ENCODE peak calls at places on chromosomes 3 and 15, in six cellular contexts. S is thyroid gland, D is heart left ventricle, Q is heart right ventricle, E is aorta, V is OCI-LY7. U is an unnamed sample. For H3K4me1, the result is how much of the 10 kb centered on the place peaks cover.

GRCh38 chr3:173876476-173876875 is 478.9 kb downstream of the NLGN1 start:
- DNase-seq in S (no peak), D (no peak), Q (no peak), E (no peak), V (no peak), U (no peak)

GRCh38 chr3:12782172-12782815 is 14.2 kb upstream of the CAND2 start:
- DNase-seq in S (no peak), D (no peak), Q (no peak), E (no peak), V (no peak), U (no peak)

GRCh38 chr3:174397848-174398247 is 461.3 kb upstream of the NAALADL2 start:
- DNase-seq in S (no peak), D (no peak), Q (no peak), E (no peak), V (peak), U (no peak)

GRCh38 chr3:151305081-151305777 is 11.4 kb downstream of the GPR87 start:
- DNase-seq in S (peak), D (no peak), Q (no peak), E (peak), V (no peak), U (no peak)

GRCh38 chr3:37050242-37050641 is 56.9 kb downstream of the MLH1 start:
- DNase-seq in S (no peak), D (no peak), Q (no peak), E (no peak), V (no peak), U (no peak)

GRCh38 chr15:100211855-100212850 is 129.6 kb downstream of the ADAMTS17 start:
- DNase-seq in S (no peak), D (no peak), Q (no peak), E (no peak), V (no peak), U (no peak)

GRCh38 chr15:101122266-101122665 is 129.6 kb downstream of the CHSY1 start:
- DNase-seq in S (no peak), D (no peak), Q (no peak), E (peak), V (no peak), U (no peak)

GRCh38 chr3:57062119-57062631 is 1.7 kb downstream of the SPATA12 start:
- DNase-seq in S (peak), D (no peak), Q (no peak), E (no peak), V (no peak), U (no peak)

GRCh38 chr3:104960579-104960978 is 406.1 kb upstream of the ALCAM start:
- DNase-seq in S (no peak), D (no peak), Q (no peak), E (no peak), V (no peak), U (no peak)

GRCh38 chr3:155026999-155027591 is 53.0 kb upstream of the MME start:
- DNase-seq in S (no peak), D (no peak), Q (no peak), E (no peak), V (no peak), U (no peak)

GRCh38 chr15:48677821-48678220 is 32.3 kb upstream of the FBN1 start:
- DNase-seq in S (no peak), D (no peak), Q (no peak), E (no peak), V (no peak), U (no peak)

GRCh38 chr3:2615080-2615479 is 495.1 kb downstream of the IL5RA start:
- DNase-seq in S (no peak), D (no peak), Q (no peak), E (no peak), V (no peak), U (no peak)

GRCh38 chr3:170585937-170586310 is at the start of gene SLC7A14:
- DNase-seq in S (no peak), D (no peak), Q (no peak), E (no peak), V (no peak), U (no peak)

GRCh38 chr3:132641837-132642538 is 17.6 kb downstream of the ACAD11 start:
- DNase-seq in S (no peak), D (no peak), Q (no peak), E (no peak), V (peak), U (peak)

GRCh38 chr3:52854013-52854412 is 19.2 kb upstream of the MUSTN1 start:
- DNase-seq in S (no peak), D (no peak), Q (no peak), E (no peak), V (no peak), U (no peak)

GRCh38 chr3:32450426-32450825 is 52.2 kb downstream of the CMTM6 start:
- DNase-seq in S (no peak), D (no peak), Q (no peak), E (no peak), V (no peak), U (no peak)

GRCh38 chr15:91948001-91948608 is 94.6 kb downstream of the SLCO3A1 start:
- DNase-seq in S (peak), D (no peak), Q (peak), E (no peak), V (no peak), U (no peak)

GRCh38 chr3:128372707-128373533 is 93.8 kb downstream of the DNAJB8 start:
- DNase-seq in S (no peak), D (no peak), Q (no peak), E (no peak), V (no peak), U (no peak)

GRCh38 chr3:103991461-103992115 is 1375.1 kb upstream of the ALCAM start:
- DNase-seq in S (no peak), D (no peak), Q (no peak), E (no peak), V (peak), U (no peak)

GRCh38 chr3:105351821-105352220 is 14.9 kb upstream of the ALCAM start:
- DNase-seq in S (no peak), D (no peak), Q (no peak), E (no peak), V (no peak), U (no peak)

GRCh38 chr3:126117786-126118185 is 33.9 kb upstream of the SLC41A3 start:
- DNase-seq in S (no peak), D (peak), Q (no peak), E (peak), V (no peak), U (no peak)

GRCh38 chr3:186646106-186646505 is 5.9 kb downstream of the FETUB start:
- DNase-seq in S (no peak), D (no peak), Q (no peak), E (no peak), V (no peak), U (no peak)

GRCh38 chr3:13424865-13425605 is 4.9 kb upstream of the NUP210 start:
- DNase-seq in S (no peak), D (no peak), Q (no peak), E (no peak), V (no peak), U (no peak)

GRCh38 chr3:128080323-128080898 is 28.2 kb downstream of the SEC61A1 start:
- DNase-seq in S (no peak), D (no peak), Q (no peak), E (no peak), V (no peak), U (no peak)

GRCh38 chr3:186815490-186815889 is 9.2 kb upstream of the RFC4 start:
- DNase-seq in S (no peak), D (no peak), Q (no peak), E (no peak), V (no peak), U (no peak)

GRCh38 chr3:190811775-190812480 is 50.6 kb downstream of the GMNC start:
- DNase-seq in S (peak), D (no peak), Q (no peak), E (no peak), V (peak), U (no peak)

GRCh38 chr3:100665230-100665629 is 44.1 kb upstream of the TFG start:
- DNase-seq in S (no peak), D (no peak), Q (no peak), E (no peak), V (no peak), U (peak)

GRCh38 chr15:85581495-85581894 is 201.1 kb downstream of the AKAP13 start:
- DNase-seq in S (peak), D (peak), Q (peak), E (peak), V (peak), U (peak)
- H3K27ac ChIP-seq in S (peak), D (peak), Q (peak), E (no peak), V (peak), U (peak)

DNA sequence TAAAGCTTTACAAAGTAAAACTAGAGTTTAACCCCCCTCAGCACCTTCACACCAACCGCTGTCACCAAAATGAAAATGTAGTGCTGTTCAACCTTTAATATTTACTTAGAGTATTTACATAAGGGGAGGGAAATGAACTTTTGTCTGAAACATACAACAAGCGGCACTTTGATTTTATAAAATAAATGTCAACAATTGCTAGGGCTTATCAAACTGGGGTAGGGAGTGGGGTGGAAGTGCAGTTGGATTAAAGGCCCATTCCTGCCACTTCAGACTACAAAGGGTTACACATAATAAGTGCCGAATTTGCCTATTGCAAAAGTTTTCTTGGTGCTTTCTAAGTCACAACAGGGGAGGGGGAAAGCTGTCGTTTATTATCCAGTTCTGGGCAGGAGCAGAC is 16.7 kb downstream of the SOX2 start:
- DNase-seq in S (no peak), D (no peak), Q (no peak), E (no peak), V (no peak), U (no peak)
- H3K4me1 ChIP-seq in S (under half), D (under half), Q (under half), E (under half), V (under half), U (under half)

GRCh38 chr3:188295876-188296275 is 141.9 kb downstream of the LPP start:
- DNase-seq in S (no peak), D (no peak), Q (no peak), E (no peak), V (no peak), U (no peak)
- H3K27ac ChIP-seq in S (no peak), D (peak), Q (peak), E (peak), V (no peak), U (no peak)

DNA sequence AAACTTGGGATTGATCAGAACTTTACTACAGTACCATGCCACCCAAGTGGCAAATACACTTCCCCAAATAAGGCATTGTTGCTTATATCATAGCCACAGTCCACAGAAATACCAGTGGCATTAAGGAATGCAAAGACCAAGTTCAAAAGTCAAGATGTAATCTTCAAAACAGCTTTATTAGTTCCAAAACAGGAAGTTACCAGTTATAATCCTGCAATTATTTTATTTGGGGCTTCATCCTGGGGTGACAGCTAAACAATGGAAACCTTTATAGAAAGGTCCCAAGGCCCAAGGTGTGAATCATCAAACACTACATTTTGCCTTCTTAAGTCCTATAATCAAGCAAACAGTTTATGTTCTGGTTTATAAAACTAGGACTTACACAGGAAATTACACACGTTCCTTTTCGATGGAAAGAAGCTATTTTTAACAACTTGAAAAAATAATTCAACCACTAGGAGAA is 30.3 kb upstream of the RNF7 start:
- DNase-seq in S (no peak), D (no peak), Q (no peak), E (no peak), V (no peak), U (no peak)
- H3K4me1 ChIP-seq in S (under half), D (under half), Q (under half), E (under half), V (under half), U (under half)

GRCh38 chr3:171803044-171803443 is 7.2 kb downstream of the PLD1 start:
- DNase-seq in S (no peak), D (no peak), Q (no peak), E (no peak), V (no peak), U (no peak)

GRCh38 chr3:171802601-171802956 is 7.7 kb downstream of the PLD1 start:
- DNase-seq in S (no peak), D (no peak), Q (no peak), E (no peak), V (no peak), U (no peak)

GRCh38 chr3:171806200-171807128 is 3.8 kb downstream of the PLD1 start:
- DNase-seq in S (no peak), D (no peak), Q (no peak), E (no peak), V (no peak), U (no peak)

GRCh38 chr3:171805687-171806086 is 4.6 kb downstream of the PLD1 start:
- DNase-seq in S (no peak), D (no peak), Q (no peak), E (no peak), V (no peak), U (no peak)

DNA sequence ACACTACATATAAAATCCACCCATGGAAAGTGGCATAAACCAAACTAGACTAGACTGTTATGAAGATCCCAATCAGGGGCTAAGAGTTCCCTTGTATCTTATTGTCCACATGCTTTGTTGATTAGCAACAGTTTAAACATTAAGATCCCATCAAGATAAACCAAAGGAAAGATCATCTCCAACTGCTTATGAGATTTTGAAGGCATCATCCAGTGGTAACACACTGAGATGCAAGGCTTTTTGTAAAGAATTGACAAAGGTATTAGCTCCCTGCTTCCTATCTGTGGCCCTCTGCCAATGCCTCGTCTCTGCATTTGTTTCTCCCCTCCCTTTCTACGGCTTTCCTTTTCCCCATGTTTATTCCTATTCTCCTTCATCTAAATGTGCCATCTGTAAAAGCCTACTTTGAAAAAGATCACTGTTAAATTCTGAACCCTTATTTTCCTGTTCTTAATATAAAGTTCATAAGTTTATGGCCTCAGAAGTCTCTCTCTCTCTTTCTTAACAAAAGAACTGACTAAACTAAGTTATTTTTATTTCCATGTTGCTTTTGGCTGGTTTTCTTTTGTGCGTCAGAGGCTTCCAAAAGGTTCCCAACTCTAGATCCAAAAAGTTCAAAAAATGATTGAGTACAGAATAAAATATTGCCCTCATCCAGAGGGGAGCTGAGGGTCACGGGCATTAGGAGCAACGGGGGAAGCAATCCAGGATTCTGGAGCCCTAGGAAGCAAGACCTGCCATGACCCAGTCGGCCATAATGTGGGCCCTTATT is 5.5 kb downstream of the PLD1 start:
- DNase-seq in S (no peak), D (no peak), Q (no peak), E (no peak), V (no peak), U (no peak)
- H3K27ac ChIP-seq in S (peak), D (peak), Q (peak), E (peak), V (no peak), U (no peak)

GRCh38 chr15:90916461-90916860 is 13.4 kb downstream of the MAN2A2 start:
- DNase-seq in S (no peak), D (no peak), Q (no peak), E (no peak), V (no peak), U (no peak)
- H3K4me1 ChIP-seq in S (under half), D (under half), Q (under half), E (under half), V (under half), U (under half)

DNA sequence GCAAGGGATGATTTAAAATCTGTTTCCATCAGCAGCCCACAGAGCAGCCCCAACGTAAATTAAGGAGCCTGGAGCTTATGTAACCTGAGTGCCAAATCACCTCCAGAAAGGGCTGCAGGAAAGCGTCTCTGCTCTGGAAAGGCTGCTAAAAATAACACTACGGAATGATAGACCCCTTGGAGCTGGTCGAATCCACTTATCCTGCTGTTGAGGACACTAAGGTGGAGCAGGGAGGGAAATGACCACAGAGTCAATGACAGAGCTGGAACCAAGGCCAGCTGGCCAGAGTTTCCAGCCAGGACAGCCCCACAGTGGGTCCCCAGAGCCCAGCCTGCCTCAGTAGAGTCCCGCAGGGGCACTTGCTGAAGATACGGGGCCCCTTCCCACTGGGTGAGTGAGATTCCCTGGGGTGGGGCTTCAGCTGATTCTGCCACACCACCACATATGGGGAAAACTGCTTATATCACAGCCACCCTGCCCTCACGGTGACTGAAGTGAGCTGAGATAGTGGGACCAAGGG is 63.5 kb downstream of the EPHB1 start:
- DNase-seq in S (peak), D (no peak), Q (no peak), E (no peak), V (no peak), U (no peak)
- H3K27ac ChIP-seq in S (no peak), D (no peak), Q (no peak), E (no peak), V (no peak), U (no peak)

GRCh38 chr3:4581452-4581851 is 88.3 kb downstream of the ITPR1 start:
- DNase-seq in S (no peak), D (no peak), Q (no peak), E (no peak), V (no peak), U (no peak)

GRCh38 chr3:4581040-4581439 is 87.9 kb downstream of the ITPR1 start:
- DNase-seq in S (no peak), D (peak), Q (no peak), E (no peak), V (no peak), U (no peak)

GRCh38 chr3:4583441-4583840 is 90.3 kb downstream of the ITPR1 start:
- DNase-seq in S (no peak), D (no peak), Q (no peak), E (no peak), V (no peak), U (no peak)

GRCh38 chr3:4581905-4582611 is 88.9 kb downstream of the ITPR1 start:
- DNase-seq in S (no peak), D (no peak), Q (no peak), E (no peak), V (no peak), U (no peak)

DNA sequence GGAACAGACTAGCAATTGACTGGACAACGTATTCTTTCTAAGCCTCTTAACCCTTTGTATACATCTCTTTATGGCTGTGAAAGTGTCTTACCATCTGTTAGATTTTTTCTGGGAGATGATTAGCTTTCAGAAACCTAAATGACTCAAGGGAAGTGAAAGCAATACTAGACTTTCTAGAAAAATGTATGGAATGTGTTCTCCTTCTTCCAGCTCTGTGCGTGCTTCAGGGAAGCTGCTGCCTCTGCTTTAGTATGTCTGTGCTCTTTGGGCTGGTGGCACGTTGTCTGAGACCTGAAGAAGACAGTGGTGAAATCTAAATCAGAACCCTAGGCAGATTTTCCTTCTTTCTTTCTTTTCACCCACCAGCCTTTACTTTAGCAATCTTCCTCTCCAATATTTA is 89.5 kb downstream of the ITPR1 start:
- DNase-seq in S (no peak), D (no peak), Q (no peak), E (no peak), V (no peak), U (no peak)
- H3K4me1 ChIP-seq in S (half or more), D (half or more), Q (under half), E (under half), V (under half), U (under half)

U was measured in CD4-positive, alpha-beta memory T cell.